ENCODE peak calls at places on chromosomes 7 and 10, in five cellular contexts. O, W, H, X and J are unnamed samples.

GRCh38 chr7:5139998-5140397 is 50.0 kb upstream of the WIPI2 start:
- DNase-seq in O (peak), H (peak), W (no peak), X (no peak), J (no peak)

GRCh38 chr7:81577642-81578349 is 192.1 kb downstream of the HGF start:
- DNase-seq in O (no peak), H (no peak), X (no peak), W (no peak), J (no peak)

GRCh38 chr7:77306231-77307067 is 106.8 kb upstream of the FGL2 start:
- DNase-seq in W (no peak), X (no peak), O (no peak), H (no peak), J (no peak)

GRCh38 chr7:101950450-101951119 is 133.2 kb downstream of the CUX1 start:
- DNase-seq in O (no peak), H (no peak), X (no peak), W (no peak), J (no peak)

GRCh38 chr7:26188291-26188999 is 12.1 kb downstream of the HNRNPA2B1 start:
- DNase-seq in W (no peak), X (no peak), H (no peak), O (no peak), J (peak)

GRCh38 chr10:95363303-95363912 is 72.6 kb upstream of the PDLIM1 start:
- DNase-seq in H (peak), O (peak), W (peak), X (peak), J (peak)

GRCh38 chr7:377069-378040 is 87.4 kb downstream of the FOXL3 start:
- DNase-seq in X (no peak), H (no peak), W (no peak), O (no peak), J (no peak)

GRCh38 chr7:69597278-69598076 is 798 bp upstream of the AUTS2 start:
- DNase-seq in W (no peak), X (no peak), O (peak), H (no peak), J (peak)

GRCh38 chr10:97328646-97329453 is 5.7 kb downstream of the FRAT2 start:
- DNase-seq in O (peak), H (no peak), X (no peak), W (no peak), J (no peak)

GRCh38 chr10:25065761-25066476 is 49.5 kb downstream of the THNSL1 start:
- DNase-seq in O (no peak), H (no peak), W (no peak), X (no peak), J (no peak)